ENCODE peak calls at places on chromosomes 3 and 15, in six cellular contexts. One of them, this sample, is unnamed.

GRCh38 chr3:140019946-140020345 is 85.0 kb downstream of the CLSTN2 start:
- DNase-seq in H1: no peak
- DNase-seq in H9: no peak
- DNase-seq in trophoblast cell: peak; percentile 62
- DNase-seq in IMR-90: no peak
- DNase-seq in mesenchymal stem cell: no peak
- DNase-seq in this sample: no peak

GRCh38 chr3:105610473-105610872 is 243.8 kb downstream of the ALCAM start:
- DNase-seq in H1: no peak
- DNase-seq in IMR-90: no peak
- DNase-seq in trophoblast cell: peak; percentile 28
- DNase-seq in H9: no peak
- DNase-seq in mesenchymal stem cell: no peak
- DNase-seq in this sample: no peak

GRCh38 chr3:190710723-190711122 is 151.8 kb downstream of the GMNC start:
- DNase-seq in H1: no peak
- DNase-seq in IMR-90: no peak
- DNase-seq in H9: no peak
- DNase-seq in mesenchymal stem cell: no peak
- DNase-seq in trophoblast cell: no peak
- DNase-seq in this sample: no peak

GRCh38 chr3:48739955-48740823 is 23.2 kb upstream of the IP6K2 start:
- DNase-seq in H9: peak; percentile 92
- DNase-seq in H1: peak; percentile 87
- DNase-seq in IMR-90: peak; percentile 75
- DNase-seq in mesenchymal stem cell: peak; percentile 88
- DNase-seq in trophoblast cell: peak; percentile 93
- DNase-seq in this sample: peak; percentile 47

GRCh38 chr15:63405159-63405558 is 23.5 kb upstream of the CA12 start:
- DNase-seq in IMR-90: no peak
- DNase-seq in trophoblast cell: no peak
- DNase-seq in mesenchymal stem cell: no peak
- DNase-seq in H9: no peak
- DNase-seq in H1: no peak
- DNase-seq in this sample: no peak

GRCh38 chr15:31434418-31435255 is 108.0 kb downstream of the KLF13 start:
- DNase-seq in mesenchymal stem cell: peak; percentile 97
- DNase-seq in trophoblast cell: peak; percentile 34
- DNase-seq in H1: no peak
- DNase-seq in IMR-90: peak; percentile 93
- DNase-seq in H9: no peak
- DNase-seq in this sample: no peak

GRCh38 chr15:54605556-54605955 is 591.2 kb downstream of the RSL24D1 start:
- DNase-seq in trophoblast cell: peak; percentile 76
- DNase-seq in H1: no peak
- DNase-seq in IMR-90: no peak
- DNase-seq in mesenchymal stem cell: no peak
- DNase-seq in H9: no peak
- DNase-seq in this sample: no peak

GRCh38 chr3:148790841-148791240 is 36.8 kb upstream of the CPB1 start:
- DNase-seq in trophoblast cell: peak; percentile 25
- DNase-seq in H1: no peak
- DNase-seq in H9: no peak
- DNase-seq in mesenchymal stem cell: peak; percentile 21
- DNase-seq in IMR-90: no peak
- DNase-seq in this sample: no peak

GRCh38 chr3:115792206-115792955 is 169.1 kb downstream of the GAP43 start:
- DNase-seq in mesenchymal stem cell: peak; percentile 29
- DNase-seq in IMR-90: peak; percentile 52
- DNase-seq in H1: no peak
- DNase-seq in H9: no peak
- DNase-seq in trophoblast cell: no peak
- DNase-seq in this sample: no peak

GRCh38 chr3:17157713-17158112 is 273.0 kb downstream of the PLCL2 start:
- DNase-seq in H9: no peak
- DNase-seq in IMR-90: peak; percentile 57
- DNase-seq in mesenchymal stem cell: no peak
- DNase-seq in H1: no peak
- DNase-seq in trophoblast cell: no peak
- DNase-seq in this sample: no peak

GRCh38 chr3:115547207-115547606 is 76.1 kb upstream of the GAP43 start:
- DNase-seq in IMR-90: no peak
- DNase-seq in H1: no peak
- DNase-seq in H9: no peak
- DNase-seq in trophoblast cell: no peak
- DNase-seq in mesenchymal stem cell: no peak
- DNase-seq in this sample: no peak

GRCh38 chr3:139533781-139534443 is 5.6 kb downstream of the RBP1 start:
- DNase-seq in trophoblast cell: no peak
- DNase-seq in H1: no peak
- DNase-seq in mesenchymal stem cell: peak; percentile 4
- DNase-seq in H9: no peak
- DNase-seq in IMR-90: peak; percentile 65
- DNase-seq in this sample: no peak

GRCh38 chr15:62495670-62496328 is 330.7 kb upstream of the C2CD4B start:
- DNase-seq in H9: no peak
- DNase-seq in IMR-90: peak; percentile 94
- DNase-seq in mesenchymal stem cell: peak; percentile 97
- DNase-seq in trophoblast cell: peak; percentile 87
- DNase-seq in H1: no peak
- DNase-seq in this sample: no peak

GRCh38 chr3:42185044-42185443 is 80.9 kb downstream of the CCK start:
- DNase-seq in mesenchymal stem cell: no peak
- DNase-seq in H1: no peak
- DNase-seq in trophoblast cell: no peak
- DNase-seq in IMR-90: peak; percentile 79
- DNase-seq in H9: no peak
- DNase-seq in this sample: no peak

GRCh38 chr3:24288538-24289236 is 206.0 kb downstream of the THRB start:
- DNase-seq in mesenchymal stem cell: no peak
- DNase-seq in H1: no peak
- DNase-seq in trophoblast cell: no peak
- DNase-seq in H9: no peak
- DNase-seq in IMR-90: no peak
- DNase-seq in this sample: no peak

GRCh38 chr15:74807302-74807701 is 5.3 kb upstream of the LMAN1L start:
- DNase-seq in mesenchymal stem cell: no peak
- DNase-seq in IMR-90: peak; percentile 28
- DNase-seq in H9: no peak
- DNase-seq in trophoblast cell: no peak
- DNase-seq in H1: no peak
- DNase-seq in this sample: no peak

GRCh38 chr3:100047455-100048141 is 66.7 kb downstream of the FILIP1L start:
- DNase-seq in H1: no peak
- DNase-seq in trophoblast cell: no peak
- DNase-seq in mesenchymal stem cell: peak; percentile 84
- DNase-seq in H9: no peak
- DNase-seq in IMR-90: peak; percentile 97
- DNase-seq in this sample: no peak

GRCh38 chr3:72739521-72740466 is 108.5 kb downstream of the SHQ1 start:
- DNase-seq in H1: no peak
- DNase-seq in IMR-90: peak; percentile 20
- DNase-seq in H9: no peak
- DNase-seq in trophoblast cell: no peak
- DNase-seq in mesenchymal stem cell: no peak
- DNase-seq in this sample: no peak

GRCh38 chr15:62503451-62503850 is 338.4 kb upstream of the C2CD4B start:
- DNase-seq in H1: no peak
- DNase-seq in H9: no peak
- DNase-seq in IMR-90: no peak
- DNase-seq in trophoblast cell: no peak
- DNase-seq in mesenchymal stem cell: peak; percentile 85
- DNase-seq in this sample: no peak

GRCh38 chr3:157127831-157128767 is 31.8 kb downstream of the CCNL1 start:
- DNase-seq in trophoblast cell: peak; percentile 66
- DNase-seq in H9: no peak
- DNase-seq in IMR-90: peak; percentile 89
- DNase-seq in H1: no peak
- DNase-seq in mesenchymal stem cell: peak; percentile 96
- DNase-seq in this sample: no peak

GRCh38 chr3:114706591-114707224 is 412.9 kb downstream of the TIGIT start:
- DNase-seq in H9: no peak
- DNase-seq in mesenchymal stem cell: peak; percentile 38
- DNase-seq in trophoblast cell: peak; percentile 64
- DNase-seq in IMR-90: peak; percentile 86
- DNase-seq in H1: no peak
- DNase-seq in this sample: no peak

GRCh38 chr15:78950906-78951840 is 6.3 kb upstream of the CTSH start:
- DNase-seq in mesenchymal stem cell: peak; percentile 31
- DNase-seq in trophoblast cell: peak; percentile 66
- DNase-seq in IMR-90: peak; percentile 48
- DNase-seq in H9: no peak
- DNase-seq in H1: no peak
- DNase-seq in this sample: no peak

GRCh38 chr3:169867584-169868211 is 2.0 kb downstream of the LRRC31 start:
- DNase-seq in IMR-90: no peak
- DNase-seq in mesenchymal stem cell: no peak
- DNase-seq in H9: no peak
- DNase-seq in trophoblast cell: no peak
- DNase-seq in H1: no peak
- DNase-seq in this sample: no peak

GRCh38 chr15:51736069-51736468 is 1.4 kb downstream of the LYSMD2 start:
- DNase-seq in mesenchymal stem cell: peak; percentile 38
- DNase-seq in trophoblast cell: peak; percentile 7
- DNase-seq in IMR-90: no peak
- DNase-seq in H9: no peak
- DNase-seq in H1: no peak
- DNase-seq in this sample: no peak

GRCh38 chr3:53226142-53226840 is 29.5 kb downstream of the TKT start:
- DNase-seq in mesenchymal stem cell: no peak
- DNase-seq in IMR-90: no peak
- DNase-seq in trophoblast cell: peak; percentile 38
- DNase-seq in H1: no peak
- DNase-seq in H9: peak; percentile 22
- DNase-seq in this sample: no peak

GRCh38 chr3:152688313-152688712 is 146.6 kb upstream of the P2RY1 start:
- DNase-seq in H1: no peak
- DNase-seq in mesenchymal stem cell: peak; percentile 40
- DNase-seq in H9: peak; percentile 37
- DNase-seq in IMR-90: no peak
- DNase-seq in trophoblast cell: peak; percentile 74
- DNase-seq in this sample: no peak

GRCh38 chr3:132974086-132974485 is 64.1 kb upstream of the TMEM108 start:
- DNase-seq in H1: no peak
- DNase-seq in mesenchymal stem cell: no peak
- DNase-seq in IMR-90: no peak
- DNase-seq in trophoblast cell: peak; percentile 96
- DNase-seq in H9: no peak
- DNase-seq in this sample: no peak

GRCh38 chr3:132978464-132978863 is 59.7 kb upstream of the TMEM108 start:
- DNase-seq in H9: no peak
- DNase-seq in IMR-90: no peak
- DNase-seq in trophoblast cell: peak; percentile 97
- DNase-seq in mesenchymal stem cell: no peak
- DNase-seq in H1: no peak
- DNase-seq in this sample: no peak

GRCh38 chr3:132972333-132972732 is 65.9 kb upstream of the TMEM108 start:
- DNase-seq in trophoblast cell: peak; percentile 92
- DNase-seq in H9: no peak
- DNase-seq in IMR-90: peak; percentile 19
- DNase-seq in mesenchymal stem cell: no peak
- DNase-seq in H1: no peak
- DNase-seq in this sample: no peak

GRCh38 chr3:132973441-132973840 is 64.8 kb upstream of the TMEM108 start:
- DNase-seq in mesenchymal stem cell: no peak
- DNase-seq in H1: no peak
- DNase-seq in H9: no peak
- DNase-seq in IMR-90: no peak
- DNase-seq in trophoblast cell: peak; percentile 89
- DNase-seq in this sample: no peak
- H4K91ac ChIP-seq in mesenchymal stem cell: no peak overlapping the region
- H4K91ac ChIP-seq in H1: no peak overlapping the region
- H4K91ac ChIP-seq in H9: no peak overlapping the region
- H4K91ac ChIP-seq in IMR-90: no peak overlapping the region
- H4K91ac ChIP-seq in trophoblast cell: no peak overlapping the region
- H4K91ac ChIP-seq in this sample: no peak overlapping the region

GRCh38 chr15:49758456-49758855 is 137.6 kb downstream of the DTWD1 start:
- DNase-seq in IMR-90: peak; percentile 5
- DNase-seq in H1: no peak
- DNase-seq in mesenchymal stem cell: peak; percentile 18
- DNase-seq in H9: no peak
- DNase-seq in trophoblast cell: no peak
- DNase-seq in this sample: no peak

GRCh38 chr15:49747340-49747739 is 126.5 kb downstream of the DTWD1 start:
- DNase-seq in trophoblast cell: no peak
- DNase-seq in H1: no peak
- DNase-seq in IMR-90: no peak
- DNase-seq in H9: no peak
- DNase-seq in mesenchymal stem cell: no peak
- DNase-seq in this sample: no peak

GRCh38 chr15:49751191-49751590 is 130.3 kb downstream of the DTWD1 start:
- DNase-seq in H1: no peak
- DNase-seq in mesenchymal stem cell: no peak
- DNase-seq in IMR-90: no peak
- DNase-seq in trophoblast cell: no peak
- DNase-seq in H9: no peak
- DNase-seq in this sample: no peak

GRCh38 chr15:49752517-49752916 is 131.7 kb downstream of the DTWD1 start:
- DNase-seq in H9: no peak
- DNase-seq in IMR-90: no peak
- DNase-seq in H1: no peak
- DNase-seq in trophoblast cell: no peak
- DNase-seq in mesenchymal stem cell: no peak
- DNase-seq in this sample: no peak
- H4K91ac ChIP-seq in H9: no peak overlapping the region
- H4K91ac ChIP-seq in IMR-90: no peak overlapping the region
- H4K91ac ChIP-seq in H1: no peak overlapping the region
- H4K91ac ChIP-seq in trophoblast cell: no peak overlapping the region
- H4K91ac ChIP-seq in mesenchymal stem cell: no peak overlapping the region
- H4K91ac ChIP-seq in this sample: no peak overlapping the region

GRCh38 chr3:28923994-28924393 is 356.9 kb upstream of the RBMS3 start:
- DNase-seq in mesenchymal stem cell: no peak
- DNase-seq in IMR-90: no peak
- DNase-seq in H9: no peak
- DNase-seq in trophoblast cell: no peak
- DNase-seq in H1: no peak
- DNase-seq in this sample: no peak
- H4K91ac ChIP-seq in mesenchymal stem cell: no peak overlapping the region
- H4K91ac ChIP-seq in IMR-90: no peak overlapping the region
- H4K91ac ChIP-seq in H9: no peak overlapping the region
- H4K91ac ChIP-seq in trophoblast cell: no peak overlapping the region
- H4K91ac ChIP-seq in H1: no peak overlapping the region
- H4K91ac ChIP-seq in this sample: no peak overlapping the region

GRCh38 chr3:57731311-57731710 is 24.8 kb upstream of the SLMAP start:
- DNase-seq in mesenchymal stem cell: no peak
- DNase-seq in H9: no peak
- DNase-seq in IMR-90: peak; percentile 13
- DNase-seq in trophoblast cell: no peak
- DNase-seq in H1: no peak
- DNase-seq in this sample: no peak
- H4K91ac ChIP-seq in mesenchymal stem cell: no peak overlapping the region
- H4K91ac ChIP-seq in H9: no peak overlapping the region
- H4K91ac ChIP-seq in IMR-90: no peak overlapping the region
- H4K91ac ChIP-seq in trophoblast cell: no peak overlapping the region
- H4K91ac ChIP-seq in H1: no peak overlapping the region
- H4K91ac ChIP-seq in this sample: no peak overlapping the region

GRCh38 chr3:166274342-166274741 is 437.1 kb upstream of the BCHE start:
- DNase-seq in IMR-90: peak; percentile 65
- DNase-seq in H9: no peak
- DNase-seq in H1: no peak
- DNase-seq in mesenchymal stem cell: peak; percentile 23
- DNase-seq in trophoblast cell: no peak
- DNase-seq in this sample: no peak
- H4K91ac ChIP-seq in IMR-90: no peak overlapping the region
- H4K91ac ChIP-seq in H9: no peak overlapping the region
- H4K91ac ChIP-seq in H1: no peak overlapping the region
- H4K91ac ChIP-seq in mesenchymal stem cell: no peak overlapping the region
- H4K91ac ChIP-seq in trophoblast cell: no peak overlapping the region
- H4K91ac ChIP-seq in this sample: no peak overlapping the region

GRCh38 chr3:108387065-108387464 is 90.7 kb downstream of the HHLA2 start:
- DNase-seq in H9: no peak
- DNase-seq in IMR-90: no peak
- DNase-seq in mesenchymal stem cell: no peak
- DNase-seq in trophoblast cell: no peak
- DNase-seq in H1: no peak
- DNase-seq in this sample: no peak
- H4K91ac ChIP-seq in H9: no peak overlapping the region
- H4K91ac ChIP-seq in IMR-90: no peak overlapping the region
- H4K91ac ChIP-seq in mesenchymal stem cell: no peak overlapping the region
- H4K91ac ChIP-seq in trophoblast cell: no peak overlapping the region
- H4K91ac ChIP-seq in H1: no peak overlapping the region
- H4K91ac ChIP-seq in this sample: no peak overlapping the region